ENCODE peak calls at places on chromosomes 7 and 10, in eight cellular contexts. I, L, J, X, P, C, D and N are unnamed samples. For H3K9me3, the result is how much of the 10 kb centered on the place peaks cover.

GRCh38 chr7:121546632-121547340 is 150.7 kb upstream of the FAM3C start:
- DNase-seq in I (no peak), L (no peak), J (no peak), X (no peak), P (no peak), C (peak), D (no peak), N (no peak)

GRCh38 chr10:15453921-15454320 is 82.8 kb upstream of the FAM171A1 start:
- DNase-seq in I (no peak), L (no peak), J (no peak), X (no peak), P (no peak), C (no peak), D (no peak), N (no peak)

GRCh38 chr10:70223728-70224127 is 9.5 kb downstream of the PPA1 start:
- DNase-seq in I (no peak), L (peak), J (no peak), X (no peak), P (no peak), C (no peak), D (no peak), N (no peak)

GRCh38 chr7:25031432-25031831 is 51.5 kb upstream of the OSBPL3 start:
- DNase-seq in I (no peak), L (no peak), J (no peak), X (no peak), P (peak), C (peak), D (no peak), N (no peak)

GRCh38 chr7:127338122-127338521 is 54.4 kb downstream of the ZNF800 start:
- DNase-seq in I (no peak), L (no peak), J (no peak), X (no peak), P (no peak), C (no peak), D (no peak), N (no peak)

GRCh38 chr7:8282162-8282561 is 20.2 kb upstream of the ICA1 start:
- DNase-seq in I (no peak), L (no peak), J (no peak), X (no peak), P (no peak), C (no peak), D (no peak), N (no peak)

GRCh38 chr10:130193493-130194193 is 57.5 kb downstream of the GLRX3 start:
- DNase-seq in I (no peak), L (peak), J (no peak), X (no peak), P (no peak), C (no peak), D (no peak), N (no peak)

GRCh38 chr7:57404967-57405421 is 45.0 kb upstream of the ZNF716 start:
- DNase-seq in I (peak), L (no peak), J (no peak), X (no peak), P (no peak), C (no peak), D (no peak), N (no peak)

GRCh38 chr10:12241810-12242529 is 46.0 kb downstream of the CDC123 start:
- DNase-seq in I (no peak), L (no peak), J (no peak), X (no peak), P (no peak), C (no peak), D (no peak), N (no peak)

GRCh38 chr7:101862280-101863220 is 45.1 kb downstream of the CUX1 start:
- DNase-seq in I (no peak), L (no peak), J (no peak), X (peak), P (no peak), C (no peak), D (no peak), N (peak)

GRCh38 chr10:29127037-29127436 is 161.8 kb upstream of the LYZL1 start:
- DNase-seq in I (no peak), L (no peak), J (no peak), X (peak), P (no peak), C (no peak), D (no peak), N (no peak)

GRCh38 chr7:120700806-120701205 is 157.1 kb downstream of the TSPAN12 start:
- DNase-seq in I (no peak), L (no peak), J (no peak), X (no peak), P (no peak), C (no peak), D (no peak), N (no peak)

GRCh38 chr7:150356265-150356897 is 12.2 kb upstream of the REPIN1 start:
- DNase-seq in I (no peak), L (peak), J (peak), X (peak), P (peak), C (peak), D (peak), N (peak)

GRCh38 chr7:156580036-156580435 is 60.5 kb upstream of the RNF32 start:
- DNase-seq in I (no peak), L (no peak), J (no peak), X (no peak), P (no peak), C (no peak), D (no peak), N (no peak)

GRCh38 chr10:112898540-112899395 is 51.3 kb upstream of the TCF7L2 start:
- DNase-seq in I (peak), L (peak), J (peak), X (peak), P (no peak), C (no peak), D (no peak), N (no peak)

GRCh38 chr10:88150338-88150737 is 286.9 kb downstream of the PTEN start:
- DNase-seq in I (no peak), L (peak), J (no peak), X (no peak), P (no peak), C (no peak), D (no peak), N (no peak)

GRCh38 chr7:108114117-108114841 is 15.9 kb downstream of the LAMB4 start:
- DNase-seq in I (peak), L (no peak), J (peak), X (peak), P (peak), C (peak), D (no peak), N (peak)

GRCh38 chr10:88879754-88880286 is at the start of gene STAMBPL1:
- DNase-seq in I (peak), L (no peak), J (no peak), X (no peak), P (peak), C (peak), D (no peak), N (peak)

GRCh38 chr7:154474903-154475520 is 422.8 kb downstream of the DPP6 start:
- DNase-seq in I (no peak), L (no peak), J (no peak), X (peak), P (no peak), C (no peak), D (no peak), N (no peak)

GRCh38 chr10:24468281-24468751 is 255.4 kb downstream of the ARHGAP21 start:
- DNase-seq in I (no peak), L (peak), J (no peak), X (no peak), P (peak), C (no peak), D (no peak), N (no peak)

GRCh38 chr10:69639291-69640195 is 9.5 kb downstream of the FAM241B start:
- DNase-seq in I (peak), L (peak), J (peak), X (peak), P (peak), C (peak), D (peak), N (peak)

GRCh38 chr10:9848981-9849380 is 1168.7 kb upstream of the CELF2 start:
- DNase-seq in I (no peak), L (no peak), J (no peak), X (no peak), P (no peak), C (no peak), D (no peak), N (no peak)

GRCh38 chr7:17255930-17256329 is 42.5 kb upstream of the AHR start:
- DNase-seq in I (no peak), L (no peak), J (no peak), X (no peak), P (no peak), C (no peak), D (no peak), N (no peak)

GRCh38 chr10:43395571-43396060 is 13.4 kb downstream of the HNRNPF start:
- DNase-seq in I (peak), L (peak), J (no peak), X (no peak), P (no peak), C (peak), D (peak), N (peak)

GRCh38 chr7:27154901-27155815 is 1.3 kb downstream of the HOXA7 start:
- DNase-seq in I (no peak), L (peak), J (no peak), X (no peak), P (no peak), C (no peak), D (no peak), N (peak)

GRCh38 chr10:88428442-88428841 is 154.7 kb downstream of the RNLS start:
- DNase-seq in I (no peak), L (peak), J (peak), X (no peak), P (no peak), C (no peak), D (peak), N (no peak)

GRCh38 chr7:85736085-85736484 is 549.2 kb upstream of the SEMA3D start:
- DNase-seq in I (no peak), L (no peak), J (no peak), X (no peak), P (no peak), C (no peak), D (no peak), N (no peak)

GRCh38 chr10:132449051-132449825 is 52.2 kb downstream of the PWWP2B start:
- DNase-seq in I (no peak), L (no peak), J (no peak), X (no peak), P (peak), C (no peak), D (peak), N (peak)

GRCh38 chr10:27744478-27745379 is 890 bp downstream of the MKX start:
- DNase-seq in I (peak), L (peak), J (no peak), X (peak), P (peak), C (peak), D (peak), N (no peak)

GRCh38 chr7:106178593-106179134 is 66.6 kb upstream of the SYPL1 start:
- DNase-seq in I (peak), L (peak), J (peak), X (no peak), P (peak), C (no peak), D (no peak), N (peak)

GRCh38 chr7:30501264-30501663 is 3.4 kb downstream of the GGCT start:
- DNase-seq in I (no peak), L (no peak), J (no peak), X (no peak), P (no peak), C (no peak), D (no peak), N (no peak)

GRCh38 chr7:130901209-130901783 is 167.3 kb upstream of the KLF14 start:
- DNase-seq in I (peak), L (peak), J (peak), X (peak), P (peak), C (no peak), D (no peak), N (no peak)

GRCh38 chr7:82578430-82578829 is 134.9 kb upstream of the CACNA2D1 start:
- DNase-seq in I (no peak), L (peak), J (no peak), X (no peak), P (no peak), C (no peak), D (no peak), N (no peak)

GRCh38 chr7:137760111-137760510 is 86.7 kb downstream of the DGKI start:
- DNase-seq in I (peak), L (no peak), J (no peak), X (peak), P (no peak), C (no peak), D (peak), N (no peak)

GRCh38 chr7:151309306-151309705 is 32.3 kb upstream of the NUB1 start:
- DNase-seq in I (no peak), L (peak), J (no peak), X (no peak), P (no peak), C (no peak), D (no peak), N (no peak)

GRCh38 chr10:71761105-71761511 is 12.2 kb downstream of the VSIR start:
- DNase-seq in I (no peak), L (no peak), J (no peak), X (no peak), P (peak), C (no peak), D (no peak), N (no peak)

GRCh38 chr10:118903691-118904090 is 125.8 kb upstream of the NANOS1 start:
- DNase-seq in I (no peak), L (no peak), J (no peak), X (no peak), P (no peak), C (no peak), D (no peak), N (no peak)

GRCh38 chr10:33034931-33035330 is 76.9 kb upstream of the ITGB1 start:
- DNase-seq in I (no peak), L (no peak), J (no peak), X (no peak), P (no peak), C (no peak), D (no peak), N (no peak)

GRCh38 chr7:2287742-2288141 is 26.5 kb downstream of the SNX8 start:
- DNase-seq in I (no peak), L (no peak), J (no peak), X (no peak), P (no peak), C (no peak), D (no peak), N (no peak)
- TF ChIP-seq EZH2phosphoT487 in I (no peak), L (no peak), J (no peak), X (no peak), P (no peak), C (no peak), D (no peak), N (no peak)

GRCh38 chr10:128884496-128884895 is 582.5 kb upstream of the MGMT start:
- DNase-seq in I (no peak), L (no peak), J (no peak), X (no peak), P (no peak), C (no peak), D (no peak), N (no peak)

GRCh38 chr10:128881086-128881485 is 586.0 kb upstream of the MGMT start:
- DNase-seq in I (no peak), L (no peak), J (no peak), X (no peak), P (no peak), C (no peak), D (no peak), N (no peak)

GRCh38 chr10:128885573-128886555 is 581.2 kb upstream of the MGMT start:
- DNase-seq in I (no peak), L (no peak), J (no peak), X (no peak), P (no peak), C (no peak), D (no peak), N (no peak)

GRCh38 chr10:128884061-128884425 is 583.0 kb upstream of the MGMT start:
- DNase-seq in I (no peak), L (no peak), J (no peak), X (no peak), P (no peak), C (no peak), D (no peak), N (no peak)

GRCh38 chr10:128883126-128884060 is 583.6 kb upstream of the MGMT start:
- DNase-seq in I (no peak), L (no peak), J (no peak), X (no peak), P (no peak), C (no peak), D (no peak), N (no peak)
- H3K9me3 ChIP-seq in I (under half), L (under half), J (under half), X (under half), P (under half), C (under half), D (under half), N (under half)

GRCh38 chr7:50315739-50316671 is 11.5 kb downstream of the IKZF1 start:
- DNase-seq in I (no peak), L (no peak), J (no peak), X (no peak), P (no peak), C (peak), D (no peak), N (peak)
- TF ChIP-seq EZH2phosphoT487 in I (no peak), L (no peak), J (no peak), X (no peak), P (no peak), C (no peak), D (no peak), N (no peak)

GRCh38 chr7:158423190-158423555 is 164.4 kb downstream of the PTPRN2 start:
- DNase-seq in I (no peak), L (no peak), J (no peak), X (no peak), P (no peak), C (no peak), D (no peak), N (no peak)
- H3K9me3 ChIP-seq in I (under half), L (under half), J (under half), X (under half), P (under half), C (under half), D (under half), N (under half)